ENCODE peak calls at places on chromosomes 6 and 20, in seven cellular contexts. One of them, this sample, is unnamed.
A peak's percentile ranks its signal among the peaks of the same experiment; 100 is the strongest.

GRCh38 chr20:9761476-9761875 is 77.4 kb downstream of the PAK5 start:
- DNase-seq in pancreas: no peak
- DNase-seq in fibroblast of pulmonary artery: no peak
- DNase-seq in fibroblast of lung: no peak
- DNase-seq in cardiac fibroblast: no peak
- DNase-seq in Karpas-422: no peak
- DNase-seq in LNCaP clone FGC: no peak
- DNase-seq in this sample: no peak

GRCh38 chr6:36999467-37000125 is 5.9 kb upstream of the FGD2 start:
- DNase-seq in pancreas: no peak
- DNase-seq in fibroblast of pulmonary artery: no peak
- DNase-seq in fibroblast of lung: no peak
- DNase-seq in cardiac fibroblast: no peak
- DNase-seq in Karpas-422: no peak
- DNase-seq in LNCaP clone FGC: no peak
- DNase-seq in this sample: no peak

GRCh38 chr20:48841861-48842529 is 14.2 kb upstream of the PREX1 start:
- DNase-seq in pancreas: no peak
- DNase-seq in fibroblast of pulmonary artery: peak; percentile 83
- DNase-seq in fibroblast of lung: peak; percentile 67
- DNase-seq in cardiac fibroblast: peak; percentile 84
- DNase-seq in Karpas-422: no peak
- DNase-seq in LNCaP clone FGC: no peak
- DNase-seq in this sample: no peak

GRCh38 chr20:6595704-6596103 is 171.8 kb upstream of the BMP2 start:
- DNase-seq in pancreas: no peak
- DNase-seq in fibroblast of pulmonary artery: peak; percentile 71
- DNase-seq in fibroblast of lung: peak; percentile 64
- DNase-seq in cardiac fibroblast: no peak
- DNase-seq in Karpas-422: no peak
- DNase-seq in LNCaP clone FGC: no peak
- DNase-seq in this sample: no peak

GRCh38 chr6:87436435-87436834 is 28.7 kb downstream of the CFAP206 start:
- DNase-seq in pancreas: peak; percentile 13
- DNase-seq in fibroblast of pulmonary artery: peak; percentile 84
- DNase-seq in fibroblast of lung: peak; percentile 75
- DNase-seq in cardiac fibroblast: peak; percentile 75
- DNase-seq in Karpas-422: peak; percentile 88
- DNase-seq in LNCaP clone FGC: peak; percentile 11
- DNase-seq in this sample: peak; percentile 73

GRCh38 chr6:114084327-114084890 is 113.5 kb upstream of the HDAC2 start:
- DNase-seq in pancreas: no peak
- DNase-seq in fibroblast of pulmonary artery: no peak
- DNase-seq in fibroblast of lung: peak; percentile 23
- DNase-seq in cardiac fibroblast: no peak
- DNase-seq in Karpas-422: no peak
- DNase-seq in LNCaP clone FGC: no peak
- DNase-seq in this sample: no peak

GRCh38 chr6:70375882-70376281 is 37.4 kb upstream of the FAM135A start:
- DNase-seq in pancreas: no peak
- DNase-seq in fibroblast of pulmonary artery: no peak
- DNase-seq in fibroblast of lung: no peak
- DNase-seq in cardiac fibroblast: no peak
- DNase-seq in Karpas-422: peak; percentile 55
- DNase-seq in LNCaP clone FGC: no peak
- DNase-seq in this sample: peak; percentile 9

GRCh38 chr6:142848156-142848555 is 96.8 kb downstream of the HIVEP2 start:
- DNase-seq in pancreas: no peak
- DNase-seq in fibroblast of pulmonary artery: no peak
- DNase-seq in fibroblast of lung: no peak
- DNase-seq in cardiac fibroblast: no peak
- DNase-seq in Karpas-422: no peak
- DNase-seq in LNCaP clone FGC: no peak
- DNase-seq in this sample: no peak

GRCh38 chr6:26086214-26086613 is 1.0 kb upstream of the HFE start:
- DNase-seq in pancreas: no peak
- DNase-seq in fibroblast of pulmonary artery: no peak
- DNase-seq in fibroblast of lung: no peak
- DNase-seq in cardiac fibroblast: no peak
- DNase-seq in Karpas-422: no peak
- DNase-seq in LNCaP clone FGC: no peak
- DNase-seq in this sample: no peak

GRCh38 chr6:31010393-31011060 is at the start of gene MUC22:
- DNase-seq in pancreas: no peak
- DNase-seq in fibroblast of pulmonary artery: peak; percentile 46
- DNase-seq in fibroblast of lung: peak; percentile 6
- DNase-seq in cardiac fibroblast: peak; percentile 74
- DNase-seq in Karpas-422: no peak
- DNase-seq in LNCaP clone FGC: no peak
- DNase-seq in this sample: no peak

GRCh38 chr20:59835057-59835447 is 98.4 kb downstream of the SYCP2 start:
- DNase-seq in pancreas: no peak
- DNase-seq in fibroblast of pulmonary artery: no peak
- DNase-seq in fibroblast of lung: no peak
- DNase-seq in cardiac fibroblast: no peak
- DNase-seq in Karpas-422: no peak
- DNase-seq in LNCaP clone FGC: no peak
- DNase-seq in this sample: no peak

GRCh38 chr20:45752747-45753146 is 30.6 kb downstream of the SPINT4 start:
- DNase-seq in pancreas: no peak
- DNase-seq in fibroblast of pulmonary artery: no peak
- DNase-seq in fibroblast of lung: no peak
- DNase-seq in cardiac fibroblast: no peak
- DNase-seq in Karpas-422: no peak
- DNase-seq in LNCaP clone FGC: no peak
- DNase-seq in this sample: peak; percentile 28

GRCh38 chr20:1897965-1898464 is 2.8 kb downstream of the SIRPA start:
- DNase-seq in pancreas: no peak
- DNase-seq in fibroblast of pulmonary artery: peak; percentile 60
- DNase-seq in fibroblast of lung: no peak
- DNase-seq in cardiac fibroblast: peak; percentile 30
- DNase-seq in Karpas-422: peak; percentile 90
- DNase-seq in LNCaP clone FGC: no peak
- DNase-seq in this sample: peak; percentile 78

GRCh38 chr6:116779569-116780164 is 14.1 kb upstream of the FAM162B start:
- DNase-seq in pancreas: no peak
- DNase-seq in fibroblast of pulmonary artery: peak; percentile 61
- DNase-seq in fibroblast of lung: peak; percentile 67
- DNase-seq in cardiac fibroblast: peak; percentile 68
- DNase-seq in Karpas-422: peak; percentile 75
- DNase-seq in LNCaP clone FGC: no peak
- DNase-seq in this sample: peak; percentile 40

GRCh38 chr20:62980970-62981369 is 25.8 kb downstream of the BHLHE23 start:
- DNase-seq in pancreas: no peak
- DNase-seq in fibroblast of pulmonary artery: no peak
- DNase-seq in fibroblast of lung: no peak
- DNase-seq in cardiac fibroblast: no peak
- DNase-seq in Karpas-422: no peak
- DNase-seq in LNCaP clone FGC: no peak
- DNase-seq in this sample: peak; percentile 39

GRCh38 chr6:4085329-4085695 is 6.4 kb upstream of the FAM217A start:
- DNase-seq in pancreas: no peak
- DNase-seq in fibroblast of pulmonary artery: no peak
- DNase-seq in fibroblast of lung: peak; percentile 41
- DNase-seq in cardiac fibroblast: peak; percentile 52
- DNase-seq in Karpas-422: no peak
- DNase-seq in LNCaP clone FGC: no peak
- DNase-seq in this sample: no peak

GRCh38 chr6:27873101-27874030 is 38.8 kb downstream of the OR2B2 start:
- DNase-seq in pancreas: no peak
- DNase-seq in fibroblast of pulmonary artery: peak; percentile 86
- DNase-seq in fibroblast of lung: peak; percentile 95
- DNase-seq in cardiac fibroblast: peak; percentile 90
- DNase-seq in Karpas-422: no peak
- DNase-seq in LNCaP clone FGC: no peak
- DNase-seq in this sample: peak; percentile 97

GRCh38 chr6:159899994-159900745 is 9.4 kb downstream of the MAS1 start:
- DNase-seq in pancreas: no peak
- DNase-seq in fibroblast of pulmonary artery: peak; percentile 65
- DNase-seq in fibroblast of lung: peak; percentile 89
- DNase-seq in cardiac fibroblast: peak; percentile 97
- DNase-seq in Karpas-422: no peak
- DNase-seq in LNCaP clone FGC: no peak
- DNase-seq in this sample: no peak

GRCh38 chr6:84685983-84686584 is 78.3 kb downstream of the TBX18 start:
- DNase-seq in pancreas: no peak
- DNase-seq in fibroblast of pulmonary artery: no peak
- DNase-seq in fibroblast of lung: peak; percentile 36
- DNase-seq in cardiac fibroblast: peak; percentile 53
- DNase-seq in Karpas-422: peak; percentile 74
- DNase-seq in LNCaP clone FGC: no peak
- DNase-seq in this sample: peak; percentile 51

GRCh38 chr20:38842017-38842416 is 36.5 kb downstream of the PPP1R16B start:
- DNase-seq in pancreas: no peak
- DNase-seq in fibroblast of pulmonary artery: no peak
- DNase-seq in fibroblast of lung: no peak
- DNase-seq in cardiac fibroblast: no peak
- DNase-seq in Karpas-422: no peak
- DNase-seq in LNCaP clone FGC: no peak
- DNase-seq in this sample: peak; percentile 67

GRCh38 chr6:167137881-167138280 is 15.0 kb downstream of the CCR6 start:
- DNase-seq in pancreas: no peak
- DNase-seq in fibroblast of pulmonary artery: no peak
- DNase-seq in fibroblast of lung: no peak
- DNase-seq in cardiac fibroblast: no peak
- DNase-seq in Karpas-422: no peak
- DNase-seq in LNCaP clone FGC: no peak
- DNase-seq in this sample: no peak

GRCh38 chr6:137089305-137089704 is 44.5 kb upstream of the IL20RA start:
- DNase-seq in pancreas: peak; percentile 6
- DNase-seq in fibroblast of pulmonary artery: no peak
- DNase-seq in fibroblast of lung: no peak
- DNase-seq in cardiac fibroblast: no peak
- DNase-seq in Karpas-422: no peak
- DNase-seq in LNCaP clone FGC: peak; percentile 19
- DNase-seq in this sample: no peak

GRCh38 chr6:88650029-88650619 is 313.3 kb downstream of the RNGTT start:
- DNase-seq in pancreas: no peak
- DNase-seq in fibroblast of pulmonary artery: peak; percentile 61
- DNase-seq in fibroblast of lung: peak; percentile 88
- DNase-seq in cardiac fibroblast: peak; percentile 82
- DNase-seq in Karpas-422: no peak
- DNase-seq in LNCaP clone FGC: no peak
- DNase-seq in this sample: peak; percentile 91

GRCh38 chr20:53077373-53078205 is 105.4 kb downstream of the TSHZ2 start:
- DNase-seq in pancreas: peak; percentile 56
- DNase-seq in fibroblast of pulmonary artery: peak; percentile 64
- DNase-seq in fibroblast of lung: peak; percentile 22
- DNase-seq in cardiac fibroblast: no peak
- DNase-seq in Karpas-422: no peak
- DNase-seq in LNCaP clone FGC: no peak
- DNase-seq in this sample: no peak

GRCh38 chr6:103672169-103672568 is 1187.5 kb downstream of the HACE1 start:
- DNase-seq in pancreas: no peak
- DNase-seq in fibroblast of pulmonary artery: peak; percentile 6
- DNase-seq in fibroblast of lung: no peak
- DNase-seq in cardiac fibroblast: peak; percentile 41
- DNase-seq in Karpas-422: peak; percentile 62
- DNase-seq in LNCaP clone FGC: no peak
- DNase-seq in this sample: no peak

GRCh38 chr6:31308050-31308844 is 36.4 kb upstream of the HLA-C start:
- DNase-seq in pancreas: no peak
- DNase-seq in fibroblast of pulmonary artery: no peak
- DNase-seq in fibroblast of lung: no peak
- DNase-seq in cardiac fibroblast: peak; percentile 9
- DNase-seq in Karpas-422: peak; percentile 61
- DNase-seq in LNCaP clone FGC: peak; percentile 52
- DNase-seq in this sample: peak; percentile 88

GRCh38 chr6:33904050-33904827 is 100.4 kb upstream of the MLN start:
- DNase-seq in pancreas: peak; percentile 17
- DNase-seq in fibroblast of pulmonary artery: no peak
- DNase-seq in fibroblast of lung: no peak
- DNase-seq in cardiac fibroblast: no peak
- DNase-seq in Karpas-422: no peak
- DNase-seq in LNCaP clone FGC: no peak
- DNase-seq in this sample: peak; percentile 88
- H3K4me3 ChIP-seq in pancreas: no peak overlapping the region
- H3K4me3 ChIP-seq in fibroblast of pulmonary artery: no peak overlapping the region
- H3K4me3 ChIP-seq in fibroblast of lung: no peak overlapping the region
- H3K4me3 ChIP-seq in cardiac fibroblast: no peak overlapping the region
- H3K4me3 ChIP-seq in Karpas-422: no peak overlapping the region
- H3K4me3 ChIP-seq in LNCaP clone FGC: no peak overlapping the region
- H3K4me3 ChIP-seq in this sample: no peak overlapping the region

GRCh38 chr20:31606678-31606927 is 1.5 kb downstream of the ID1 start:
- DNase-seq in pancreas: no peak
- DNase-seq in fibroblast of pulmonary artery: no peak
- DNase-seq in fibroblast of lung: no peak
- DNase-seq in cardiac fibroblast: no peak
- DNase-seq in Karpas-422: no peak
- DNase-seq in LNCaP clone FGC: no peak
- DNase-seq in this sample: no peak
- H3K4me3 ChIP-seq in pancreas: peak overlapping the region; percentile 75
- H3K4me3 ChIP-seq in fibroblast of pulmonary artery: peak overlapping the region; percentile 97
- H3K4me3 ChIP-seq in fibroblast of lung: peak overlapping the region; percentile 90
- H3K4me3 ChIP-seq in cardiac fibroblast: peak overlapping the region; percentile 91
- H3K4me3 ChIP-seq in Karpas-422: no peak overlapping the region
- H3K4me3 ChIP-seq in LNCaP clone FGC: peak overlapping the region; percentile 76
- H3K4me3 ChIP-seq in this sample: no peak overlapping the region

GRCh38 chr20:58179432-58180099 is 48.9 kb downstream of the ANKRD60 start:
- DNase-seq in pancreas: peak; percentile 21
- DNase-seq in fibroblast of pulmonary artery: peak; percentile 20
- DNase-seq in fibroblast of lung: peak; percentile 24
- DNase-seq in cardiac fibroblast: peak; percentile 33
- DNase-seq in Karpas-422: peak; percentile 85
- DNase-seq in LNCaP clone FGC: no peak
- DNase-seq in this sample: peak; percentile 44
- H3K4me3 ChIP-seq in pancreas: peak overlapping the region; percentile 33
- H3K4me3 ChIP-seq in fibroblast of pulmonary artery: no peak overlapping the region
- H3K4me3 ChIP-seq in fibroblast of lung: peak overlapping the region; percentile 43
- H3K4me3 ChIP-seq in cardiac fibroblast: no peak overlapping the region
- H3K4me3 ChIP-seq in Karpas-422: no peak overlapping the region
- H3K4me3 ChIP-seq in LNCaP clone FGC: peak overlapping the region; percentile 41
- H3K4me3 ChIP-seq in this sample: no peak overlapping the region

GRCh38 chr6:11357285-11357684 is 124.8 kb upstream of the NEDD9 start:
- DNase-seq in pancreas: no peak
- DNase-seq in fibroblast of pulmonary artery: no peak
- DNase-seq in fibroblast of lung: no peak
- DNase-seq in cardiac fibroblast: no peak
- DNase-seq in Karpas-422: no peak
- DNase-seq in LNCaP clone FGC: peak; percentile 21
- DNase-seq in this sample: no peak

GRCh38 chr6:11350294-11350693 is 117.8 kb upstream of the NEDD9 start:
- DNase-seq in pancreas: no peak
- DNase-seq in fibroblast of pulmonary artery: peak; percentile 50
- DNase-seq in fibroblast of lung: no peak
- DNase-seq in cardiac fibroblast: peak; percentile 85
- DNase-seq in Karpas-422: no peak
- DNase-seq in LNCaP clone FGC: no peak
- DNase-seq in this sample: no peak

GRCh38 chr6:11349880-11350279 is 117.4 kb upstream of the NEDD9 start:
- DNase-seq in pancreas: no peak
- DNase-seq in fibroblast of pulmonary artery: no peak
- DNase-seq in fibroblast of lung: no peak
- DNase-seq in cardiac fibroblast: no peak
- DNase-seq in Karpas-422: no peak
- DNase-seq in LNCaP clone FGC: no peak
- DNase-seq in this sample: no peak

GRCh38 chr6:11356404-11357155 is 124.1 kb upstream of the NEDD9 start:
- DNase-seq in pancreas: no peak
- DNase-seq in fibroblast of pulmonary artery: peak; percentile 66
- DNase-seq in fibroblast of lung: no peak
- DNase-seq in cardiac fibroblast: peak; percentile 75
- DNase-seq in Karpas-422: no peak
- DNase-seq in LNCaP clone FGC: no peak
- DNase-seq in this sample: no peak

GRCh38 chr6:11354019-11354418 is 121.6 kb upstream of the NEDD9 start:
- DNase-seq in pancreas: no peak
- DNase-seq in fibroblast of pulmonary artery: peak; percentile 96
- DNase-seq in fibroblast of lung: peak; percentile 51
- DNase-seq in cardiac fibroblast: peak; percentile 98
- DNase-seq in Karpas-422: no peak
- DNase-seq in LNCaP clone FGC: no peak
- DNase-seq in this sample: no peak
- H3K4me3 ChIP-seq in pancreas: no peak overlapping the region
- H3K4me3 ChIP-seq in fibroblast of pulmonary artery: no peak overlapping the region
- H3K4me3 ChIP-seq in fibroblast of lung: no peak overlapping the region
- H3K4me3 ChIP-seq in cardiac fibroblast: no peak overlapping the region
- H3K4me3 ChIP-seq in Karpas-422: no peak overlapping the region
- H3K4me3 ChIP-seq in LNCaP clone FGC: no peak overlapping the region
- H3K4me3 ChIP-seq in this sample: no peak overlapping the region